ENCODE peak calls at places on chromosomes 13 and 19, in eight cellular contexts. N is CD4-positive, alpha-beta T cell; H is lower lobe of right lung; C is heart right ventricle; F is H9; M is heart left ventricle; Q is CD8-positive, alpha-beta T cell; O is PC-3. L is an unnamed sample.

GRCh38 chr19:8397291-8397690 is 7.1 kb downstream of the RAB11B start:
- DNase-seq in M (no peak), N (no peak), O (no peak), H (no peak), Q (no peak), F (no peak), C (no peak), L (no peak)

GRCh38 chr19:11465605-11466004 is 15.2 kb downstream of the ELAVL3 start:
- DNase-seq in M (no peak), N (no peak), F (peak), O (no peak), H (no peak), Q (no peak), C (no peak), L (no peak)

GRCh38 chr13:112873851-112874750 is 94.9 kb upstream of the MCF2L start:
- DNase-seq in Q (peak), C (peak), H (peak), F (peak), M (peak), O (peak), N (no peak), L (no peak)

GRCh38 chr13:30410705-30411125 is 11.6 kb upstream of the UBE2L5 start:
- DNase-seq in N (no peak), H (no peak), Q (no peak), F (no peak), O (no peak), M (no peak), C (no peak), L (no peak)

GRCh38 chr13:110836600-110836903 is 78.3 kb downstream of the ANKRD10 start:
- DNase-seq in C (no peak), O (no peak), M (no peak), N (no peak), F (no peak), H (no peak), Q (no peak), L (no peak)

GRCh38 chr19:10670187-10670586 is 16.0 kb downstream of the ILF3 start:
- DNase-seq in M (no peak), H (no peak), O (no peak), F (no peak), C (no peak), Q (no peak), N (no peak), L (no peak)

GRCh38 chr19:55256562-55257460 is 2.0 kb downstream of the PPP6R1 start:
- DNase-seq in F (no peak), Q (no peak), O (peak), H (no peak), C (no peak), M (no peak), N (no peak), L (peak)

GRCh38 chr19:11699931-11700794 is 38.6 kb downstream of the ZNF823 start:
- DNase-seq in M (no peak), C (no peak), Q (peak), N (no peak), O (peak), F (no peak), H (no peak), L (peak)

GRCh38 chr19:5972355-5972731 is 5.6 kb downstream of the RANBP3 start:
- DNase-seq in C (no peak), F (no peak), O (no peak), M (no peak), N (no peak), H (no peak), Q (no peak), L (no peak)

GRCh38 chr13:71218960-71219359 is 648.0 kb downstream of the DACH1 start:
- DNase-seq in Q (no peak), C (no peak), N (no peak), H (no peak), F (no peak), O (peak), M (no peak), L (no peak)

GRCh38 chr13:74329978-74330377 is 195.8 kb upstream of the KLF12 start:
- DNase-seq in F (no peak), O (peak), M (no peak), H (no peak), N (no peak), Q (no peak), C (no peak), L (peak)

GRCh38 chr13:113820813-113821651 is 42.8 kb downstream of the GAS6 start:
- DNase-seq in N (no peak), F (no peak), O (peak), M (peak), C (peak), Q (no peak), H (no peak), L (peak)

GRCh38 chr13:112688560-112689497 is 1.0 kb upstream of the ATP11A start:
- DNase-seq in F (peak), Q (no peak), O (no peak), H (peak), C (no peak), M (no peak), N (peak), L (no peak)

GRCh38 chr13:113273856-113274590 is 23.0 kb upstream of the LAMP1 start:
- DNase-seq in Q (no peak), C (no peak), O (peak), H (peak), M (no peak), F (no peak), N (no peak), L (peak)

GRCh38 chr19:30718728-30719127 is 346.5 kb downstream of the ZNF536 start:
- DNase-seq in F (no peak), C (no peak), Q (no peak), O (no peak), H (no peak), M (no peak), N (no peak), L (peak)

GRCh38 chr13:28820099-28821051 is at the start of gene MTUS2:
- DNase-seq in N (no peak), M (no peak), F (peak), Q (no peak), H (no peak), C (no peak), O (no peak), L (no peak)

GRCh38 chr13:40776232-40776631 is 5.2 kb upstream of the MRPS31 start:
- DNase-seq in H (no peak), F (no peak), M (no peak), Q (no peak), N (no peak), C (no peak), O (no peak), L (no peak)

GRCh38 chr13:40779049-40779448 is 8.1 kb upstream of the MRPS31 start:
- DNase-seq in C (no peak), H (no peak), F (peak), M (no peak), N (no peak), Q (no peak), O (no peak), L (no peak)

GRCh38 chr13:40776681-40777165 is 5.7 kb upstream of the MRPS31 start:
- DNase-seq in F (no peak), O (peak), Q (peak), M (no peak), N (peak), H (no peak), C (no peak), L (peak)

GRCh38 chr13:40777166-40777956 is 6.4 kb upstream of the MRPS31 start:
- DNase-seq in F (peak), O (peak), Q (peak), N (peak), H (no peak), C (no peak), M (no peak), L (peak)

DNA sequence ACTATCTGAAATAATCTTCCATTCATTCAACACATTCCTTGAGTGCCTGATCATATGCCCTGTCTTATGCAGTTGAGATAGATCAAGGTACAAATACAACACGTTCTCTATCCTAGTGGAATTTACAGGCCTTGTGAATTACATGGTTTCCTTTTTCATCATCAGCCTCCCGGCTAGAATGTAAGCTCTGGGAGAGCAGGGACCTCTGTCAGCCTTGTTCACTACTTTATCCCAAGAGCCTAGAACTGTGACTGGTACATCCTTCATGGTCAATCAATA is 6.9 kb upstream of the MRPS31 start:
- DNase-seq in O (no peak), C (no peak), F (no peak), N (no peak), H (no peak), M (no peak), Q (no peak), L (no peak)
- H3K27ac ChIP-seq in O (no peak), C (no peak), F (no peak), N (peak), H (no peak), M (no peak), Q (peak), L (no peak)

GRCh38 chr13:34020388-34020787 is 202.4 kb downstream of the RFC3 start:
- DNase-seq in O (peak), M (no peak), N (no peak), Q (no peak), F (no peak), C (no peak), H (no peak), L (peak)
- H3K27ac ChIP-seq in O (no peak), M (no peak), N (no peak), Q (no peak), F (no peak), C (no peak), H (no peak), L (no peak)

GRCh38 chr13:99046851-99047250 is 69.0 kb upstream of the DOCK9 start:
- DNase-seq in F (no peak), H (no peak), M (no peak), N (no peak), C (no peak), Q (no peak), O (no peak), L (no peak)
- H3K27ac ChIP-seq in F (no peak), H (peak), M (peak), N (peak), C (no peak), Q (peak), O (peak), L (peak)

GRCh38 chr19:17999685-18000479 is 8.1 kb upstream of the ARRDC2 start:
- DNase-seq in F (no peak), Q (no peak), M (no peak), N (no peak), O (no peak), C (no peak), H (no peak), L (no peak)
- H3K27ac ChIP-seq in F (no peak), Q (peak), M (peak), N (peak), O (peak), C (peak), H (peak), L (no peak)